ENCODE peak calls at places on chromosome 18, in five cellular contexts. R, P, O, G and M are unnamed samples.

GRCh38 chr18:63779386-63779785 is 4.2 kb downstream of the SERPINB7 start:
- DNase-seq in P (no peak), O (no peak), R (no peak), G (no peak), M (no peak)

GRCh38 chr18:63083555-63083954 is 236.0 kb downstream of the BCL2 start:
- DNase-seq in G (no peak), P (no peak), R (no peak), O (no peak), M (no peak)

GRCh38 chr18:5806860-5807259 is 88.5 kb downstream of the TMEM200C start:
- DNase-seq in G (no peak), R (no peak), P (no peak), O (no peak), M (no peak)

GRCh38 chr18:111292-112014 is 46.9 kb upstream of the USP14 start:
- DNase-seq in O (peak; percentile 47), G (peak; percentile 85), P (peak; percentile 72), R (peak; percentile 72), M (peak; percentile 17)

GRCh38 chr18:40371673-40372072 is 1583.4 kb upstream of the PIK3C3 start:
- DNase-seq in R (no peak), G (no peak), O (no peak), P (no peak), M (peak; percentile 37)

GRCh38 chr18:66582151-66582550 is 21.7 kb downstream of the CDH19 start:
- DNase-seq in P (no peak), R (no peak), G (no peak), O (no peak), M (peak; percentile 3)

GRCh38 chr18:42583197-42583776 is 532.2 kb downstream of the RIT2 start:
- DNase-seq in R (no peak), P (no peak), O (no peak), G (no peak), M (peak; percentile 23)

GRCh38 chr18:25066536-25066935 is 285.4 kb downstream of the ZNF521 start:
- DNase-seq in O (no peak), P (no peak), G (no peak), R (no peak), M (peak; percentile 3)

GRCh38 chr18:1468550-1468949 is 563.9 kb downstream of the ADCYAP1 start:
- DNase-seq in O (no peak), R (no peak), G (no peak), P (no peak), M (no peak)

GRCh38 chr18:79572848-79573451 is 106.7 kb upstream of the CTDP1 start:
- DNase-seq in O (no peak), G (peak; percentile 24), P (no peak), R (no peak), M (no peak)

GRCh38 chr18:44725300-44726096 is 44.8 kb downstream of the SETBP1 start:
- DNase-seq in G (no peak), R (no peak), P (no peak), O (no peak), M (peak; percentile 90)

GRCh38 chr18:5627756-5628511 is 84.1 kb upstream of the EPB41L3 start:
- DNase-seq in O (no peak), R (no peak), G (no peak), P (peak; percentile 46), M (no peak)

GRCh38 chr18:40878371-40878770 is 1076.7 kb upstream of the PIK3C3 start:
- DNase-seq in R (no peak), P (peak; percentile 31), G (no peak), O (no peak), M (no peak)

GRCh38 chr18:6010284-6010683 is 115.0 kb upstream of the TMEM200C start:
- DNase-seq in P (no peak), R (no peak), G (no peak), O (no peak), M (no peak)

GRCh38 chr18:46174317-46175039 is 70.3 kb downstream of the HAUS1 start:
- DNase-seq in O (peak; percentile 31), R (peak; percentile 26), G (peak; percentile 62), P (peak; percentile 43), M (peak; percentile 53)

GRCh38 chr18:7575465-7576026 is 8.4 kb downstream of the PTPRM start:
- DNase-seq in G (no peak), O (no peak), R (no peak), P (no peak), M (peak; percentile 45)
- H2AFZ ChIP-seq in G (no peak overlapping the region), O (no peak overlapping the region), R (peak overlapping the region; percentile 45), P (no peak overlapping the region), M (no peak overlapping the region)

DNA sequence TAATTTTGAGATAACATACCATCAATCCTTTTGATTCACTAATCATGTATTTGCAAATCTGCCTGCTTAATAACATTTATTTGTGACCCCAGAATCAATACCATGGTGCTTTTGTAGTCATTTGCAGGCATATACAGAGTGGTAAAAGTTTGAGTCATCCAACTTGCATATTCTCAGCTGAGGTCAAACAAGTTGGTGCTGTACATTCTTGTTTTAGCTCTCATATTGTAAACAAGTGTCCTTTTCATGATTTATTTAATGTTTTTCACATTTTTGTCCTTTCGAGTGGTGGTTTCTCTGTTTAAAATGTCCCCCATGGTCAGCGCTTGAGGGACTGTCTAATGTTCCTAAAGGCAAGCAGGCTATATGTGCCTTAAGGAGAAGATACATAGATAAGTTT is 17.5 kb downstream of the RAB27B start:
- DNase-seq in G (no peak), O (no peak), R (no peak), P (no peak), M (peak; percentile 87)
- H2BK12ac ChIP-seq in G (no peak overlapping the region), O (no peak overlapping the region), R (no peak overlapping the region), P (no peak overlapping the region), M (no peak overlapping the region)

DNA sequence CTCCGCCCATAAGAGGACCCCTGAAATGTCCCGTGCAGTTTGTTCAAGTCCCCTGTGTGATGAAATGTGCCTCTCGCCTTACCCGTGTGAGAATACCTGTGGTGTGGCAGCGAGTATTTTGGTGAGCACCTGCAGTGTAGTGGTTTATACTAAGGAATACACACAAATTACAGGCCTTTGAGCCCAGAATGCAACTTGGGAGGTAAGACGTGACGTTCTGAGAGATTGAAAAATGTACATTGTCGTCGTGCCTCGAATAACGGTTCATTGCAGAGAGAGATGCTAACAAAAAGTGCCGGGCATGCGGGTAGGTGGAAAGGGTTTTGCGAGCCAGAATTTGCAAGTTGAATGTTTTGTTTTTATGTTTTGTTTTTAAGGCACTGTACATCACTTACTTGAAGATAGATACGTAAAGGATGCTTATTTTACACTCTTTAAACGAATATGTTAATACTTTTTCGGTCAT is 863 bp downstream of the RBBP8 start:
- DNase-seq in R (no peak), P (no peak), O (no peak), G (no peak), M (no peak)
- H3K4ac ChIP-seq in R (no peak overlapping the region), P (no peak overlapping the region), O (peak overlapping the region; percentile 54), G (peak overlapping the region; percentile 61), M (no peak overlapping the region)

DNA sequence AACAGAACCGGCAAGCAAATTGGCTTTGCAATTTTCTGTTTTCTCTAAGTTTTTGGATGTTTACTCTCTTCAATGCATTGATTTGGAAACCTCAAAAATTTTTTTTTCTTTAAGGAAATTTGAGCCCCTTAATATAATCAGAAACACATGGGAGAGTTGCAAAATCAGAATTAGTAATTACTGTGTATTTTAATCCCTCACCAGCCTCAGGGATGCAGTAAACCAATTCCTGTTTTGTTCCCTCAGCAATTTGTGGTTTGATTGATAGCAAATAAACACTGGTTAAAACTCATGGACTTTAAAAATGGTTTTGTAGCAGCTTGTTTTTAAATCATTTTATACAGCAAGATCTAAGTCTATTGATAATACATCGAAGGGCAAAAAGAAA is 281.5 kb downstream of the NEDD4L start:
- DNase-seq in R (no peak), P (no peak), G (no peak), O (no peak), M (no peak)
- H2AFZ ChIP-seq in R (no peak overlapping the region), P (no peak overlapping the region), G (no peak overlapping the region), O (no peak overlapping the region), M (no peak overlapping the region)

GRCh38 chr18:74390900-74391299 is 66.2 kb downstream of the DIPK1C start:
- DNase-seq in G (no peak), P (no peak), R (no peak), O (no peak), M (no peak)
- H2BK12ac ChIP-seq in G (no peak overlapping the region), P (no peak overlapping the region), R (no peak overlapping the region), O (no peak overlapping the region), M (no peak overlapping the region)

DNA sequence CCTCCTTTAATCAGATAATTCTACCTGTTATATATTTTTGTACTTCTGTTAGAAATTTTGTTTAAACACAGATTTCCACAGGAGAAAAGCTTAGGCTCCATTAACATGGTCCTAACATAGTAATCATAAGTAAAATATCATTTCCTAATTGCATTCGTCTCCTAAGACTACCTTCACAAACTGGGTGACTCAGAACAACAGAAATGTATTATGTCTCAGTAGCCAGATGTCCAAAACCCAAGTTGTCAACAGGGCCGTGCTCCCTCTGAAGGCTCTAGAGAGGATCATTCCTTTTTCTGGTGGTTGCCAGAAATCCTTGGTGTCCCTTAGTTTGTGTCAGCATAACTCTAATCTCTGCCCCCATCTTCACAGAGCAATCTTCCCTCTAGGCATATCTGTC is 5.4 kb downstream of the FBXO15 start:
- DNase-seq in P (no peak), R (no peak), O (no peak), G (no peak), M (no peak)
- H3K4ac ChIP-seq in P (no peak overlapping the region), R (no peak overlapping the region), O (no peak overlapping the region), G (no peak overlapping the region), M (no peak overlapping the region)

DNA sequence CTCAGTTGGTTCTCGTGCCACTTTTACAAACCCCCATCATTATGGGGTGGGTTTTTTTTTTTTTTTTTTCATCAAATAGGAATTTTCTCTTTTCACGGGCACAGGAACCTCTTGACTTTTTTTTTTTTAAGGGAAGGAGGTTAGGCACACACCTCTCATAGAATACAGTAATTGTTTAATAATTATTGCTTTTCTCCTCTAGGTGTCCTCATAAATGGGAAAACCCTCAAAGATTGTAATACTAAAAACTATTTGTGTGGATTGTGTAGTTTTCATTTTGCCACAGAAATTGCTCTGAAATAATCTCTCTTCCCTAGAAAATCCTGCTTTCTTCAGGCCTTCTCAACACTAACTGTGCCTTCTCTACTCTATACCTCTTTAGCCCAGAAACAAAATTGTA is 147.3 kb downstream of the GREB1L start:
- DNase-seq in P (no peak), R (no peak), G (no peak), O (no peak), M (no peak)
- H2AFZ ChIP-seq in P (no peak overlapping the region), R (no peak overlapping the region), G (no peak overlapping the region), O (no peak overlapping the region), M (no peak overlapping the region)

GRCh38 chr18:50111398-50111797 is 83.5 kb downstream of the MYO5B start:
- DNase-seq in R (no peak), P (no peak), G (no peak), O (no peak), M (no peak)
- H2BK12ac ChIP-seq in R (no peak overlapping the region), P (no peak overlapping the region), G (no peak overlapping the region), O (no peak overlapping the region), M (no peak overlapping the region)